ENCODE peak calls at places on chromosome 20, in five cellular contexts. F is endothelial cell; B is stimulated activated CD4-positive, alpha-beta T cell treated with anti-CD3 and anti-CD28 coated beads, Interleukin-4, amount 100 ng/mL, for 1 hour; Y is osteocyte; G is A549. O is an unnamed sample.

GRCh38 chr20:2139736-2140135 is 38.1 kb downstream of the STK35 start:
- DNase-seq in F (no peak), B (no peak), Y (no peak), G (no peak), O (no peak)

GRCh38 chr20:34986311-34987287 is 30.9 kb downstream of the MYH7B start:
- DNase-seq in Y (no peak), F (no peak), B (no peak), G (no peak), O (no peak)

GRCh38 chr20:1381753-1382591 is 10.9 kb downstream of the FKBP1A start:
- DNase-seq in B (no peak), G (no peak), F (no peak), Y (no peak), O (no peak)

GRCh38 chr20:52219441-52219840 is 27.9 kb upstream of the ZFP64 start:
- DNase-seq in B (no peak), F (no peak), G (peak), Y (no peak), O (no peak)

GRCh38 chr20:50144362-50144761 is 9.2 kb downstream of the PEDS1 start:
- DNase-seq in G (peak), Y (no peak), F (no peak), B (no peak), O (no peak)

GRCh38 chr20:31822421-31823330 is 3.5 kb downstream of the MYLK2 start:
- DNase-seq in F (peak), B (peak), G (peak), Y (peak), O (no peak)

GRCh38 chr20:49699200-49699992 is 14.3 kb downstream of the B4GALT5 start:
- DNase-seq in Y (no peak), F (no peak), B (no peak), G (peak), O (no peak)

GRCh38 chr20:58224097-58224496 is 4.4 kb downstream of the ANKRD60 start:
- DNase-seq in B (peak), G (no peak), Y (no peak), F (no peak), O (no peak)

GRCh38 chr20:54056762-54057639 is 13.4 kb downstream of the BCAS1 start:
- DNase-seq in Y (no peak), G (no peak), B (no peak), F (no peak), O (no peak)

GRCh38 chr20:31835977-31836852 is 9.2 kb downstream of the FOXS1 start:
- DNase-seq in G (peak), F (no peak), B (no peak), Y (peak), O (no peak)

GRCh38 chr20:1854246-1854645 is 41.0 kb upstream of the SIRPA start:
- DNase-seq in Y (no peak), G (no peak), F (no peak), B (no peak), O (no peak)

GRCh38 chr20:20076297-20077065 is 24.1 kb downstream of the CFAP61 start:
- DNase-seq in G (no peak), F (no peak), Y (no peak), B (no peak), O (no peak)

GRCh38 chr20:33676652-33677645 is 2.7 kb upstream of the NECAB3 start:
- DNase-seq in Y (no peak), G (no peak), F (no peak), B (no peak), O (no peak)

GRCh38 chr20:17809714-17810631 is 110.2 kb downstream of the BANF2 start:
- DNase-seq in F (no peak), G (no peak), Y (no peak), B (no peak), O (no peak)

GRCh38 chr20:53950031-53950430 is 120.4 kb downstream of the BCAS1 start:
- DNase-seq in Y (no peak), F (no peak), G (no peak), B (no peak), O (no peak)

GRCh38 chr20:22052025-22052527 is 346.6 kb downstream of the PAX1 start:
- DNase-seq in F (no peak), B (no peak), G (no peak), Y (no peak), O (no peak)

GRCh38 chr20:47544240-47544639 is 42.6 kb downstream of the NCOA3 start:
- DNase-seq in F (no peak), Y (no peak), B (no peak), G (no peak), O (no peak)

GRCh38 chr20:46939031-46939430 is 44.4 kb downstream of the EYA2 start:
- DNase-seq in F (no peak), Y (no peak), B (no peak), G (peak), O (no peak)

GRCh38 chr20:52103469-52103910 is 88.1 kb downstream of the ZFP64 start:
- DNase-seq in Y (no peak), B (peak), G (no peak), F (peak), O (no peak)

GRCh38 chr20:11453430-11453829 is 464.3 kb upstream of the BTBD3 start:
- DNase-seq in F (no peak), G (peak), Y (no peak), B (no peak), O (no peak)

GRCh38 chr20:38216736-38217595 is 43.6 kb downstream of the KIAA1755 start:
- DNase-seq in G (no peak), F (no peak), Y (no peak), B (no peak), O (no peak)

GRCh38 chr20:35146299-35146921 is 726 bp downstream of the EDEM2 start:
- DNase-seq in F (peak), Y (no peak), B (peak), G (no peak), O (no peak)

GRCh38 chr20:63279931-63280330 is 7.3 kb downstream of the ARFGAP1 start:
- DNase-seq in F (no peak), Y (no peak), B (no peak), G (no peak), O (no peak)

GRCh38 chr20:44495257-44495656 is 19.6 kb downstream of the TTPAL start:
- DNase-seq in B (no peak), F (no peak), G (peak), Y (no peak), O (no peak)

GRCh38 chr20:20331796-20332195 is 36.1 kb upstream of the INSM1 start:
- DNase-seq in B (no peak), Y (no peak), F (no peak), G (no peak), O (no peak)

GRCh38 chr20:20322912-20323311 is 45.0 kb upstream of the INSM1 start:
- DNase-seq in G (no peak), B (no peak), F (no peak), Y (no peak), O (no peak)

GRCh38 chr20:20492521-20493334 is 124.8 kb downstream of the INSM1 start:
- DNase-seq in G (no peak), F (peak), Y (no peak), B (no peak), O (no peak)

GRCh38 chr20:11822116-11822794 is 95.4 kb upstream of the BTBD3 start:
- DNase-seq in G (no peak), Y (no peak), F (no peak), B (no peak), O (no peak)

GRCh38 chr20:31723282-31724078 is 812 bp upstream of the BCL2L1 start:
- DNase-seq in F (peak), G (peak), Y (peak), B (peak), O (no peak)

GRCh38 chr20:52410746-52411317 is 219.3 kb upstream of the ZFP64 start:
- DNase-seq in B (no peak), Y (no peak), G (no peak), F (no peak), O (no peak)

GRCh38 chr20:49675368-49676151 is 38.1 kb downstream of the B4GALT5 start:
- DNase-seq in Y (no peak), B (no peak), F (no peak), G (peak), O (no peak)

GRCh38 chr20:50226093-50226974 is 35.7 kb downstream of the CEBPB start:
- DNase-seq in F (no peak), B (peak), Y (no peak), G (no peak), O (no peak)

GRCh38 chr20:50224553-50225255 is 34.1 kb downstream of the CEBPB start:
- DNase-seq in G (no peak), F (no peak), B (no peak), Y (no peak), O (peak)

GRCh38 chr20:7180261-7181045 is 413.0 kb downstream of the BMP2 start:
- DNase-seq in F (no peak), G (no peak), Y (no peak), B (no peak), O (no peak)